ENCODE peak calls at places on chromosome 13, in nine cellular contexts. E is EL, U is body of pancreas, O is skeletal muscle cell, L is mesenchymal stem cell, N is T-helper 2 cell, I is choroid plexus epithelial cell, S is COR-L47, X is LHCN-M2. G is an unnamed sample.

GRCh38 chr13:67107973-67108372 is 122.2 kb downstream of the PCDH9 start:
- DNase-seq in E (no peak), U (no peak), O (no peak), L (no peak), N (no peak), I (no peak), S (no peak), X (no peak), G (no peak)

GRCh38 chr13:99220199-99220931 is 19.7 kb downstream of the UBAC2 start:
- DNase-seq in E (no peak), U (no peak), O (no peak), L (no peak), N (no peak), I (peak; percentile 65), S (no peak), X (no peak), G (no peak)

GRCh38 chr13:19882231-19882630 is 18.8 kb upstream of the ZMYM5 start:
- DNase-seq in E (no peak), U (no peak), O (no peak), L (no peak), N (no peak), I (no peak), S (no peak), X (no peak), G (no peak)

GRCh38 chr13:36918246-36919060 is 1.6 kb downstream of the SMAD9 start:
- DNase-seq in E (peak; percentile 39), U (no peak), O (no peak), L (peak; percentile 54), N (no peak), I (peak; percentile 34), S (peak; percentile 22), X (peak; percentile 28), G (no peak)

GRCh38 chr13:66410314-66410713 is 819.8 kb downstream of the PCDH9 start:
- DNase-seq in E (no peak), U (no peak), O (no peak), L (peak; percentile 5), N (no peak), I (peak; percentile 12), S (no peak), X (no peak), G (no peak)

GRCh38 chr13:51361111-51361510 is 21.6 kb downstream of the SERPINE3 start:
- DNase-seq in E (no peak), U (no peak), O (no peak), L (no peak), N (no peak), I (no peak), S (no peak), X (no peak), G (no peak)

GRCh38 chr13:90453342-90453741 is 894.1 kb upstream of the MIR17HG start:
- DNase-seq in E (no peak), U (no peak), O (no peak), L (no peak), N (no peak), I (no peak), S (no peak), X (no peak), G (no peak)

GRCh38 chr13:111577956-111578595 is 257.6 kb downstream of the TEX29 start:
- DNase-seq in E (no peak), U (no peak), O (no peak), L (no peak), N (no peak), I (no peak), S (peak; percentile 25), X (no peak), G (no peak)

GRCh38 chr13:38783992-38784875 is 97.4 kb downstream of the FREM2 start:
- DNase-seq in E (no peak), U (peak; percentile 42), O (no peak), L (no peak), N (no peak), I (no peak), S (no peak), X (no peak), G (no peak)

GRCh38 chr13:24161010-24161775 is 673 bp downstream of the SPATA13 start:
- DNase-seq in E (peak; percentile 48), U (peak; percentile 83), O (no peak), L (no peak), N (peak; percentile 7), I (no peak), S (peak; percentile 22), X (no peak), G (peak; percentile 23)

GRCh38 chr13:85277753-85278152 is 521.5 kb downstream of the SLITRK6 start:
- DNase-seq in E (peak; percentile 79), U (no peak), O (no peak), L (no peak), N (no peak), I (peak; percentile 59), S (no peak), X (no peak), G (no peak)

GRCh38 chr13:107553838-107554237 is 661.5 kb downstream of the LIG4 start:
- DNase-seq in E (no peak), U (no peak), O (no peak), L (peak; percentile 48), N (no peak), I (peak; percentile 39), S (no peak), X (no peak), G (no peak)

GRCh38 chr13:43884221-43884620 is 4.5 kb downstream of the LACC1 start:
- DNase-seq in E (no peak), U (no peak), O (no peak), L (no peak), N (no peak), I (no peak), S (no peak), X (no peak), G (no peak)

GRCh38 chr13:112103971-112104872 is 37.3 kb downstream of the SOX1 start:
- DNase-seq in E (no peak), U (no peak), O (no peak), L (no peak), N (no peak), I (no peak), S (no peak), X (no peak), G (no peak)

GRCh38 chr13:48511621-48512232 is 21.2 kb downstream of the RCBTB2 start:
- DNase-seq in E (no peak), U (no peak), O (no peak), L (no peak), N (no peak), I (no peak), S (no peak), X (peak; percentile 36), G (no peak)

GRCh38 chr13:45119469-45119989 is 781 bp upstream of the GTF2F2 start:
- DNase-seq in E (peak; percentile 40), U (no peak), O (peak; percentile 45), L (peak; percentile 51), N (peak; percentile 32), I (peak; percentile 68), S (no peak), X (peak; percentile 59), G (peak; percentile 48)

GRCh38 chr13:110274687-110275086 is 32.3 kb downstream of the COL4A1 start:
- DNase-seq in E (no peak), U (no peak), O (no peak), L (no peak), N (no peak), I (no peak), S (no peak), X (no peak), G (no peak)

GRCh38 chr13:95644611-95645052 is at the start of gene DZIP1:
- DNase-seq in E (peak; percentile 89), U (peak; percentile 79), O (peak; percentile 63), L (peak; percentile 90), N (no peak), I (peak; percentile 89), S (peak; percentile 10), X (peak; percentile 88), G (no peak)

GRCh38 chr13:44323754-44324153 is 49.9 kb upstream of the SERP2 start:
- DNase-seq in E (no peak), U (no peak), O (no peak), L (no peak), N (no peak), I (no peak), S (no peak), X (no peak), G (no peak)

GRCh38 chr13:49664606-49665005 is 26.7 kb downstream of the EBPL start:
- DNase-seq in E (no peak), U (no peak), O (no peak), L (no peak), N (no peak), I (no peak), S (no peak), X (no peak), G (no peak)

GRCh38 chr13:38530492-38530891 is 156.4 kb upstream of the FREM2 start:
- DNase-seq in E (no peak), U (no peak), O (no peak), L (peak; percentile 5), N (no peak), I (peak; percentile 65), S (peak; percentile 33), X (peak; percentile 20), G (no peak)

GRCh38 chr13:96947343-96947910 is 46.8 kb downstream of the OXGR1 start:
- DNase-seq in E (no peak), U (no peak), O (no peak), L (no peak), N (no peak), I (no peak), S (no peak), X (no peak), G (no peak)

GRCh38 chr13:43159007-43159406 is 135.6 kb downstream of the DNAJC15 start:
- DNase-seq in E (peak; percentile 43), U (no peak), O (peak; percentile 50), L (no peak), N (no peak), I (peak; percentile 74), S (peak; percentile 52), X (peak; percentile 48), G (no peak)

GRCh38 chr13:113929628-113930615 is 44.0 kb downstream of the C13orf46 start:
- DNase-seq in E (no peak), U (no peak), O (no peak), L (no peak), N (no peak), I (no peak), S (no peak), X (peak; percentile 30), G (no peak)

GRCh38 chr13:63124863-63125262 is 1709.2 kb upstream of the PCDH20 start:
- DNase-seq in E (peak; percentile 13), U (no peak), O (no peak), L (peak; percentile 31), N (no peak), I (peak; percentile 70), S (peak; percentile 17), X (peak; percentile 11), G (no peak)

GRCh38 chr13:95403349-95404140 is 102.3 kb upstream of the ABCC4 start:
- DNase-seq in E (peak; percentile 19), U (no peak), O (no peak), L (peak; percentile 30), N (no peak), I (peak; percentile 12), S (no peak), X (no peak), G (no peak)

GRCh38 chr13:48600374-48601364 is 53.1 kb upstream of the CYSLTR2 start:
- DNase-seq in E (peak; percentile 46), U (peak; percentile 39), O (peak; percentile 70), L (peak; percentile 59), N (no peak), I (peak; percentile 91), S (no peak), X (peak; percentile 72), G (no peak)

G was measured in T-helper 17 cell.